ENCODE peak calls at places on chromosome 3, in six cellular contexts. M is Karpas-422, E is GM12878, U is keratinocyte, A is H9, D is OCI-LY7. B is an unnamed sample.

GRCh38 chr3:161371441-161372320 is at the start of gene SPTSSB:
- DNase-seq in M (no peak), E (no peak), U (no peak), A (peak), D (no peak), B (peak)

GRCh38 chr3:4738737-4739274 is 240.4 kb upstream of the BHLHE40 start:
- DNase-seq in M (no peak), E (no peak), U (no peak), A (no peak), D (no peak), B (no peak)

GRCh38 chr3:184171562-184171961 is 3.1 kb upstream of the AP2M1 start:
- DNase-seq in M (no peak), E (no peak), U (no peak), A (no peak), D (no peak), B (peak)

GRCh38 chr3:8938021-8938420 is 25.3 kb downstream of the RAD18 start:
- DNase-seq in M (peak), E (no peak), U (no peak), A (no peak), D (peak), B (peak)

GRCh38 chr3:27713066-27713400 is 9.1 kb downstream of the EOMES start:
- DNase-seq in M (no peak), E (no peak), U (no peak), A (no peak), D (no peak), B (peak)

GRCh38 chr3:184629555-184630160 is 68.1 kb downstream of the EPHB3 start:
- DNase-seq in M (no peak), E (no peak), U (no peak), A (peak), D (no peak), B (no peak)

GRCh38 chr3:160577551-160578195 is 12.3 kb upstream of the KPNA4 start:
- DNase-seq in M (no peak), E (no peak), U (no peak), A (no peak), D (no peak), B (peak)

GRCh38 chr3:11612515-11613184 is 31.1 kb downstream of the VGLL4 start:
- DNase-seq in M (no peak), E (no peak), U (no peak), A (no peak), D (no peak), B (no peak)

GRCh38 chr3:54046677-54047214 is 75.6 kb upstream of the CACNA2D3 start:
- DNase-seq in M (no peak), E (no peak), U (peak), A (no peak), D (no peak), B (peak)

GRCh38 chr3:183443395-183444132 is 15.1 kb upstream of the MCF2L2 start:
- DNase-seq in M (no peak), E (no peak), U (no peak), A (no peak), D (no peak), B (no peak)

GRCh38 chr3:73150369-73150768 is 88.9 kb downstream of the EBLN2 start:
- DNase-seq in M (no peak), E (no peak), U (no peak), A (no peak), D (no peak), B (no peak)

GRCh38 chr3:39277893-39278615 is 1.8 kb downstream of the CX3CR1 start:
- DNase-seq in M (no peak), E (no peak), U (no peak), A (peak), D (no peak), B (no peak)

GRCh38 chr3:168952551-168952950 is 711.0 kb downstream of the MECOM start:
- DNase-seq in M (no peak), E (no peak), U (no peak), A (no peak), D (no peak), B (peak)

GRCh38 chr3:186806173-186807055 is at the start of gene RFC4:
- DNase-seq in M (peak), E (no peak), U (no peak), A (peak), D (peak), B (peak)

GRCh38 chr3:183193762-183194701 is 31.5 kb upstream of the LAMP3 start:
- DNase-seq in M (no peak), E (no peak), U (no peak), A (no peak), D (no peak), B (peak)

GRCh38 chr3:35224571-35225280 is 414.6 kb upstream of the ARPP21 start:
- DNase-seq in M (no peak), E (no peak), U (no peak), A (no peak), D (no peak), B (no peak)
- H2AFZ ChIP-seq in M (no peak), E (no peak), U (no peak), A (no peak), D (no peak), B (no peak)

DNA sequence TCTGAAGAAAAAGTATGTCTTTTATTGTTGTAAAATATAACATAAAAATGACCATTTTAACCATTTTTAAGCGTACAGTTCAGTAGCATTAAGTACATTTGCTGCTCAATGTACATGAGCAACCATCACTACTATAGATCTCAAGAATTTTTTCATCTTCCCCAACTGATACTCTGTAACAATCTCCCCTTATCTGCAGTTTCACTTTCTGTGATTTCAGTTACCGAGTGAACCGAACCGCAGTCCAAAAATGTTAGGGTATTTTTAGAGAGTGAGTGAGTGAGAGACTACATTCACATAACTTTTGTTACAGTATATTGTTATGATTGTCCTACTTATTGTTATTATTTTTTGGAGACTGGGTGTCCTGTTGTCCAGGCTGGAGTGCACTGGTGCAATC is 9.0 kb upstream of the SLC25A26 start:
- DNase-seq in M (peak), E (no peak), U (no peak), A (no peak), D (no peak), B (no peak)
- H2AFZ ChIP-seq in M (no peak), E (no peak), U (no peak), A (no peak), D (no peak), B (no peak)

GRCh38 chr3:143482106-143483088 is 362.8 kb downstream of the CHST2 start:
- DNase-seq in M (no peak), E (no peak), U (no peak), A (no peak), D (no peak), B (no peak)
- H2AFZ ChIP-seq in M (no peak), E (no peak), U (no peak), A (no peak), D (no peak), B (no peak)

DNA sequence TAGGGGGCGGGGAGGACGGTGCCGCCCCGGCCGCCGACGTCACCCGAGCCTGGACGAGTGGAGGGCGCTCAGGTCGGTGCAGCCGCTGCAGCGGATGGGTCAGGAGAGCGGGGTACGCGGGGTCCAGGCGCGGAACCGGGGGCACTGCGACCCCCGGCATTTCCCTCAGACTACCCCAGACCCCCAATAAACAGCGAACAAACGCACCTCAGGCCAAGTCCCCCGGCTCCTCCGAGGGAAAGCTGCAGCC is 78.9 kb downstream of the IQSEC1 start:
- DNase-seq in M (no peak), E (no peak), U (no peak), A (no peak), D (no peak), B (peak)
- H2AFZ ChIP-seq in M (no peak), E (no peak), U (peak), A (no peak), D (no peak), B (peak)

DNA sequence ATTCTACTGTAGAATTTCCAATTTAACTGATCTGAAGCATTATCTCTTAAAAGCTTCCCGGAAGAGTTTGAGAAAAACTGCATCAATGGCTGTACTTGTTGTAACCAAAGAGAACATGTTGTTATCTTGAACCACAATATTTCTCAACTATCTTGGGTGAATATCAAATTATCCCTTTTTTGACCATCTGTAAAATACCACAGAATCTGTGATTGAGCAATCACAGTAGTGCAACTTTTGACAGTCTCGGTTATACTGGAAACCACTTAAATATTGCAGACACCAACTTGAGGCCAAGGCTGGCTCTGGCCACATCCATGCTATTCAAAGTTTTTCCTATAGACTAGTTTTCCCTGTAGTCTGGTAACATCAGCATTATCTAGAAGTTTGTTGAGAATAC is 842.8 kb upstream of the EPHA6 start:
- DNase-seq in M (no peak), E (no peak), U (no peak), A (no peak), D (no peak), B (no peak)
- H2AFZ ChIP-seq in M (no peak), E (no peak), U (no peak), A (no peak), D (no peak), B (no peak)

GRCh38 chr3:89353465-89353864 is 246.0 kb downstream of the EPHA3 start:
- DNase-seq in M (no peak), E (no peak), U (no peak), A (no peak), D (no peak), B (peak)

GRCh38 chr3:89360155-89360554 is 252.7 kb downstream of the EPHA3 start:
- DNase-seq in M (no peak), E (no peak), U (no peak), A (no peak), D (no peak), B (peak)

GRCh38 chr3:89358281-89358680 is 250.9 kb downstream of the EPHA3 start:
- DNase-seq in M (no peak), E (no peak), U (no peak), A (no peak), D (no peak), B (peak)
- H2AFZ ChIP-seq in M (no peak), E (no peak), U (no peak), A (no peak), D (no peak), B (no peak)

GRCh38 chr3:103786296-103786695 is 1351.5 kb downstream of the ZPLD1 start:
- DNase-seq in M (no peak), E (no peak), U (no peak), A (peak), D (no peak), B (no peak)
- H2AFZ ChIP-seq in M (no peak), E (no peak), U (no peak), A (no peak), D (no peak), B (no peak)

GRCh38 chr3:24101676-24102168 is 156.6 kb downstream of the NR1D2 start:
- DNase-seq in M (no peak), E (no peak), U (peak), A (no peak), D (no peak), B (peak)
- H2AFZ ChIP-seq in M (no peak), E (no peak), U (no peak), A (no peak), D (no peak), B (no peak)

DNA sequence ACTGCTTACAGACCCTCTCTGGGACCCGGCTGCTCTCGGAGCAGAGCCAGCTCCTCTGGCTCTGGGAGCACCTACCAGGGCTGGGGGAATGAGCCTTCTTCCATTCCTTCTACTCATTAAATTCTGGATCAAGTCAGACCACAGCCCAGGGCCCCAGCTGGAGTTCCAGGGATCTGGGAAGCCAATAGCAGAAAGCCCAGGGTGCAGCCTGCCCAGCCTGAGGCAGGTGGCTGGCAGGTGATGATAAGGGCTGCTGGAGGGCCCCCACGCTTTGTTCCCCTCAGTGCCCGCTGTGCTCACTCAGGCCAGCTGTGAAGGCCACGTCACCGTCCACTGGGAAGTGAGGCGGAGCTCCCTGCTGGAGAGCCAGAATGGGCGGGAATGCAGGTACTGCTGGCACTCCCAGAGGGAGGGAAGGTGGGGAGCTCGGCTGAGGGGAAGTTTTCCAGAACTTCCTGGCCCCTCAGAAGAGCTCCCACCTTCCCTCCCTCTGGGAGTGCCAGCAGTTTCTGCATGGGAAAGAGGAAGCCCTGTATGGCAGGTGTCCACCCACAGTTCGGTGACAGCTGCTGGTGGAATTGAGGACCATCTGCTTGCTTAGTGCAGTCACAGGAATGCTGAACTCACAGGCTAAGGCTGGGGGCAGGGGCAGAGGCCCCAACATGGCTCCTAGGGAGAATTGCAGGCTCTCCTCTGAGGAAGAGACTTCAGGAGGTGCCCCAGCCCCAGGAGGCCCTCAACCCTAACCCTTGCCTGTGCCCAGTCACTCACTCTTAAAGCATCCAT is 12.7 kb upstream of the RTP3 start:
- DNase-seq in M (no peak), E (no peak), U (no peak), A (peak), D (no peak), B (no peak)
- H2AFZ ChIP-seq in M (no peak), E (no peak), U (no peak), A (no peak), D (no peak), B (no peak)

DNA sequence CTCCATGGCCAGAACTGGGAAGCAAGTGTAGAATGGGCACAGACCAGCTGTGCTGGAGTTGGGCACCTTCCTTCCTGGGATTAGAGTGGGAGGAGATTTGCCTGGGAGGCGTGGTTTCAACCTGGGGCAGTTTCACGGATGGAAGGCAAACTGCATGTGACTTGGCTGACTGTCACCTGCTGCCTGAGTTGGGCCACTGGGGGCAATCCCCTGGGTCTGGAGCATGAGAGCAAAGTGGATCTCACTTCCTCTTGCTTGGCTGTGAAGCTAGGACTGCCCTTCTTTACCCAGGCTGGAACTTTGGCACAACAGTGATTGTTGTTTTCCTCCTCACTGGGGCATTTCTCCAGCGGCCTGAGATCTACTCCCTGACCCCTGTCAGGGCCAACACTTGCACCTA is 1247.0 kb upstream of the EPHA6 start:
- DNase-seq in M (no peak), E (no peak), U (no peak), A (peak), D (no peak), B (no peak)
- H2AFZ ChIP-seq in M (no peak), E (no peak), U (no peak), A (no peak), D (no peak), B (no peak)

B was measured in PC-3.